ENCODE peak calls at places on chromosomes 13 and 19, in six cellular contexts. One of them, this sample, is unnamed.

GRCh38 chr13:39859898-39860297 is 204.4 kb downstream of the COG6 start:
- DNase-seq in sciatic nerve: no peak
- DNase-seq in activated naive CD8-positive, alpha-beta T cell treated with anti-CD3 and anti-CD28 coated beads for 36 hours: no peak
- DNase-seq in Peyer's patch: no peak
- DNase-seq in substantia nigra: no peak
- DNase-seq in fibroblast of lung: no peak
- DNase-seq in this sample: no peak

GRCh38 chr19:13848811-13849241 is 28.1 kb upstream of the NANOS3 start:
- DNase-seq in sciatic nerve: no peak
- DNase-seq in activated naive CD8-positive, alpha-beta T cell treated with anti-CD3 and anti-CD28 coated beads for 36 hours: no peak
- DNase-seq in Peyer's patch: no peak
- DNase-seq in substantia nigra: no peak
- DNase-seq in fibroblast of lung: no peak
- DNase-seq in this sample: no peak

GRCh38 chr19:51501594-51502263 is at the start of gene SIGLEC12:
- DNase-seq in sciatic nerve: peak; percentile 66
- DNase-seq in activated naive CD8-positive, alpha-beta T cell treated with anti-CD3 and anti-CD28 coated beads for 36 hours: peak; percentile 31
- DNase-seq in Peyer's patch: no peak
- DNase-seq in substantia nigra: peak; percentile 35
- DNase-seq in fibroblast of lung: no peak
- DNase-seq in this sample: no peak

GRCh38 chr13:25729201-25729600 is 322.6 kb downstream of the SHISA2 start:
- DNase-seq in sciatic nerve: no peak
- DNase-seq in activated naive CD8-positive, alpha-beta T cell treated with anti-CD3 and anti-CD28 coated beads for 36 hours: no peak
- DNase-seq in Peyer's patch: no peak
- DNase-seq in substantia nigra: no peak
- DNase-seq in fibroblast of lung: no peak
- DNase-seq in this sample: no peak

GRCh38 chr13:46962286-46962941 is 65.6 kb upstream of the HTR2A start:
- DNase-seq in sciatic nerve: no peak
- DNase-seq in activated naive CD8-positive, alpha-beta T cell treated with anti-CD3 and anti-CD28 coated beads for 36 hours: no peak
- DNase-seq in Peyer's patch: no peak
- DNase-seq in substantia nigra: no peak
- DNase-seq in fibroblast of lung: peak; percentile 31
- DNase-seq in this sample: no peak

GRCh38 chr13:59982631-59983382 is 180.9 kb downstream of the DIAPH3 start:
- DNase-seq in sciatic nerve: no peak
- DNase-seq in activated naive CD8-positive, alpha-beta T cell treated with anti-CD3 and anti-CD28 coated beads for 36 hours: no peak
- DNase-seq in Peyer's patch: no peak
- DNase-seq in substantia nigra: no peak
- DNase-seq in fibroblast of lung: peak; percentile 45
- DNase-seq in this sample: no peak

GRCh38 chr19:17496337-17496997 is 15.0 kb upstream of the PGLS start:
- DNase-seq in sciatic nerve: no peak
- DNase-seq in activated naive CD8-positive, alpha-beta T cell treated with anti-CD3 and anti-CD28 coated beads for 36 hours: peak; percentile 85
- DNase-seq in Peyer's patch: peak; percentile 87
- DNase-seq in substantia nigra: peak; percentile 64
- DNase-seq in fibroblast of lung: peak; percentile 61
- DNase-seq in this sample: no peak

GRCh38 chr19:29564574-29565005 is 38.8 kb downstream of the VSTM2B start:
- DNase-seq in sciatic nerve: no peak
- DNase-seq in activated naive CD8-positive, alpha-beta T cell treated with anti-CD3 and anti-CD28 coated beads for 36 hours: no peak
- DNase-seq in Peyer's patch: no peak
- DNase-seq in substantia nigra: no peak
- DNase-seq in fibroblast of lung: no peak
- DNase-seq in this sample: no peak

GRCh38 chr13:113092776-113093579 is 12.6 kb upstream of the F7 start:
- DNase-seq in sciatic nerve: no peak
- DNase-seq in activated naive CD8-positive, alpha-beta T cell treated with anti-CD3 and anti-CD28 coated beads for 36 hours: no peak
- DNase-seq in Peyer's patch: no peak
- DNase-seq in substantia nigra: no peak
- DNase-seq in fibroblast of lung: no peak
- DNase-seq in this sample: no peak

GRCh38 chr19:15264061-15264932 is 32.0 kb upstream of the EPHX3 start:
- DNase-seq in sciatic nerve: peak; percentile 89
- DNase-seq in activated naive CD8-positive, alpha-beta T cell treated with anti-CD3 and anti-CD28 coated beads for 36 hours: peak; percentile 65
- DNase-seq in Peyer's patch: peak; percentile 80
- DNase-seq in substantia nigra: peak; percentile 72
- DNase-seq in fibroblast of lung: peak; percentile 79
- DNase-seq in this sample: no peak

GRCh38 chr19:14758816-14759215 is 19.5 kb downstream of the ADGRE2 start:
- DNase-seq in sciatic nerve: no peak
- DNase-seq in activated naive CD8-positive, alpha-beta T cell treated with anti-CD3 and anti-CD28 coated beads for 36 hours: no peak
- DNase-seq in Peyer's patch: no peak
- DNase-seq in substantia nigra: no peak
- DNase-seq in fibroblast of lung: no peak
- DNase-seq in this sample: no peak

GRCh38 chr19:47157455-47158321 is 27.1 kb downstream of the SAE1 start:
- DNase-seq in sciatic nerve: no peak
- DNase-seq in activated naive CD8-positive, alpha-beta T cell treated with anti-CD3 and anti-CD28 coated beads for 36 hours: no peak
- DNase-seq in Peyer's patch: peak; percentile 54
- DNase-seq in substantia nigra: peak; percentile 4
- DNase-seq in fibroblast of lung: peak; percentile 51
- DNase-seq in this sample: no peak

GRCh38 chr13:113117335-113117872 is 5.2 kb upstream of the F10 start:
- DNase-seq in sciatic nerve: peak; percentile 50
- DNase-seq in activated naive CD8-positive, alpha-beta T cell treated with anti-CD3 and anti-CD28 coated beads for 36 hours: no peak
- DNase-seq in Peyer's patch: no peak
- DNase-seq in substantia nigra: no peak
- DNase-seq in fibroblast of lung: no peak
- DNase-seq in this sample: no peak

GRCh38 chr13:102318233-102318632 is 83.6 kb downstream of the FGF14 start:
- DNase-seq in sciatic nerve: no peak
- DNase-seq in activated naive CD8-positive, alpha-beta T cell treated with anti-CD3 and anti-CD28 coated beads for 36 hours: no peak
- DNase-seq in Peyer's patch: no peak
- DNase-seq in substantia nigra: no peak
- DNase-seq in fibroblast of lung: no peak
- DNase-seq in this sample: no peak

GRCh38 chr13:43567608-43568007 is 219.2 kb downstream of the ENOX1 start:
- DNase-seq in sciatic nerve: no peak
- DNase-seq in activated naive CD8-positive, alpha-beta T cell treated with anti-CD3 and anti-CD28 coated beads for 36 hours: no peak
- DNase-seq in Peyer's patch: no peak
- DNase-seq in substantia nigra: no peak
- DNase-seq in fibroblast of lung: peak; percentile 52
- DNase-seq in this sample: no peak

GRCh38 chr19:2385053-2385721 is 25.1 kb downstream of the TMPRSS9 start:
- DNase-seq in sciatic nerve: no peak
- DNase-seq in activated naive CD8-positive, alpha-beta T cell treated with anti-CD3 and anti-CD28 coated beads for 36 hours: no peak
- DNase-seq in Peyer's patch: peak; percentile 71
- DNase-seq in substantia nigra: no peak
- DNase-seq in fibroblast of lung: peak; percentile 71
- DNase-seq in this sample: no peak

GRCh38 chr19:30093966-30094770 is 152.1 kb downstream of the URI1 start:
- DNase-seq in sciatic nerve: no peak
- DNase-seq in activated naive CD8-positive, alpha-beta T cell treated with anti-CD3 and anti-CD28 coated beads for 36 hours: no peak
- DNase-seq in Peyer's patch: no peak
- DNase-seq in substantia nigra: no peak
- DNase-seq in fibroblast of lung: no peak
- DNase-seq in this sample: no peak

This sample was measured in activated gamma-delta T cell.